ENCODE peak calls at places on chromosomes 4 and X, in eight cellular contexts. Z is endodermal cell, L is esophagus squamous epithelium, J is AG09309, B is fibroblast of mammary gland, V is BE2C, R is fibroblast of pulmonary artery, A is testis. E is an unnamed sample.

GRCh38 chr4:110550260-110550659 is 72.6 kb downstream of the PITX2 start:
- DNase-seq in B (peak; percentile 36), R (peak; percentile 37), Z (no peak), J (no peak), A (no peak), V (no peak), L (no peak), E (peak; percentile 11)

GRCh38 chrX:130098202-130098552 is 12.1 kb downstream of the ELF4 start:
- DNase-seq in L (no peak), A (no peak), J (no peak), V (no peak), B (no peak), Z (no peak), R (no peak), E (no peak)

GRCh38 chr4:56909083-56909981 is 1.6 kb downstream of the REST start:
- DNase-seq in B (peak; percentile 49), R (peak; percentile 60), Z (peak; percentile 77), V (no peak), A (peak; percentile 62), L (no peak), J (no peak), E (peak; percentile 47)

GRCh38 chrX:53831662-53832635 is 145.4 kb upstream of the HUWE1 start:
- DNase-seq in Z (peak; percentile 78), B (peak; percentile 31), R (peak; percentile 29), V (peak; percentile 35), L (no peak), A (peak; percentile 42), J (no peak), E (peak; percentile 24)

GRCh38 chr4:119489305-119489704 is 139.3 kb downstream of the PDE5A start:
- DNase-seq in R (no peak), V (no peak), L (no peak), B (no peak), Z (no peak), A (no peak), J (no peak), E (no peak)

GRCh38 chrX:33465137-33465536 is 253.8 kb upstream of the DMD start:
- DNase-seq in Z (no peak), V (no peak), R (no peak), L (no peak), J (no peak), A (no peak), B (peak; percentile 0), E (no peak)

GRCh38 chr4:22686156-22686555 is 6.6 kb upstream of the GBA3 start:
- DNase-seq in V (no peak), B (peak; percentile 1), A (no peak), Z (no peak), R (peak; percentile 7), J (no peak), L (no peak), E (peak; percentile 5)

GRCh38 chr4:39067451-39067850 is 5.4 kb downstream of the KLHL5 start:
- DNase-seq in Z (no peak), B (no peak), J (no peak), R (peak; percentile 19), V (no peak), A (no peak), L (no peak), E (no peak)

GRCh38 chr4:40183615-40184411 is 13.0 kb upstream of the RHOH start:
- DNase-seq in J (no peak), Z (no peak), B (peak; percentile 95), L (no peak), V (no peak), A (no peak), R (peak; percentile 27), E (no peak)

GRCh38 chr4:78020677-78021076 is 36.4 kb upstream of the FRAS1 start:
- DNase-seq in Z (no peak), L (no peak), A (no peak), J (no peak), B (no peak), V (no peak), R (no peak), E (no peak)

GRCh38 chr4:38314663-38315062 is 349.3 kb upstream of the KLF3 start:
- DNase-seq in L (no peak), V (no peak), Z (no peak), J (no peak), A (no peak), B (no peak), R (no peak), E (no peak)

GRCh38 chrX:13341491-13342101 is 21.7 kb upstream of the ATXN3L start:
- DNase-seq in R (peak; percentile 21), B (no peak), L (no peak), V (no peak), Z (no peak), J (no peak), A (no peak), E (no peak)

GRCh38 chr4:2875556-2875955 is 31.9 kb downstream of the ADD1 start:
- DNase-seq in L (no peak), J (no peak), R (no peak), Z (no peak), V (no peak), A (no peak), B (no peak), E (no peak)

GRCh38 chr4:138897818-138898226 is 117.8 kb upstream of the NOCT start:
- DNase-seq in R (peak; percentile 58), V (no peak), A (no peak), B (peak; percentile 61), L (no peak), Z (no peak), J (peak; percentile 82), E (peak; percentile 93)

GRCh38 chr4:121112530-121112929 is 40.2 kb upstream of the NDNF start:
- DNase-seq in J (no peak), A (no peak), V (no peak), B (no peak), R (peak; percentile 7), L (no peak), Z (no peak), E (no peak)

GRCh38 chr4:170854097-170854496 is 764.3 kb upstream of the AADAT start:
- DNase-seq in V (no peak), Z (no peak), J (no peak), R (no peak), B (no peak), A (no peak), L (no peak), E (no peak)

GRCh38 chr4:129899849-129900248 is 803.9 kb downstream of the C4orf33 start:
- DNase-seq in A (no peak), V (no peak), L (no peak), Z (no peak), B (no peak), R (no peak), J (no peak), E (no peak)

GRCh38 chrX:72031118-72031517 is 100.6 kb downstream of the RTL5 start:
- DNase-seq in L (no peak), J (no peak), A (no peak), B (no peak), V (no peak), Z (no peak), R (no peak), E (no peak)
- TF ChIP-seq CTCF in L (no peak), J (no peak), A (no peak), B (no peak), V (no peak), Z (no peak), R (no peak), E (no peak)

GRCh38 chr4:6250235-6250983 is 19.2 kb upstream of the WFS1 start:
- DNase-seq in L (no peak), B (peak; percentile 67), A (no peak), J (peak; percentile 20), V (no peak), R (peak; percentile 80), Z (peak; percentile 85), E (peak; percentile 43)
- H3K4me3 ChIP-seq in L (no peak overlapping the region), B (no peak overlapping the region), A (no peak overlapping the region), J (no peak overlapping the region), V (peak overlapping the region; percentile 43), R (no peak overlapping the region), Z (no peak overlapping the region), E (no peak overlapping the region)

GRCh38 chrX:109826954-109827708 is 94.1 kb upstream of the ACSL4 start:
- DNase-seq in B (peak; percentile 71), V (no peak), Z (no peak), L (no peak), R (peak; percentile 75), J (peak; percentile 46), A (no peak), E (peak; percentile 41)
- TF ChIP-seq CTCF in B (peak; percentile 15), V (no peak), Z (peak; percentile 44), L (no peak), R (no peak), J (peak; percentile 22), A (no peak), E (peak; percentile 36)

GRCh38 chr4:147571021-147571770 is 46.0 kb upstream of the TMEM184C start:
- DNase-seq in J (no peak), A (no peak), R (no peak), L (no peak), B (peak; percentile 49), Z (no peak), V (no peak), E (no peak)
- H3K4me3 ChIP-seq in J (no peak overlapping the region), A (no peak overlapping the region), R (no peak overlapping the region), L (no peak overlapping the region), B (no peak overlapping the region), Z (no peak overlapping the region), V (no peak overlapping the region), E (no peak overlapping the region)

GRCh38 chrX:69489625-69490024 is 14.5 kb upstream of the NALF2 start:
- DNase-seq in V (no peak), J (no peak), B (no peak), L (no peak), Z (no peak), R (no peak), A (no peak), E (no peak)

GRCh38 chrX:69493766-69494165 is 10.4 kb upstream of the NALF2 start:
- DNase-seq in A (no peak), L (no peak), B (peak; percentile 1), J (no peak), R (peak; percentile 16), Z (no peak), V (no peak), E (no peak)

GRCh38 chrX:69496143-69496542 is 8.0 kb upstream of the NALF2 start:
- DNase-seq in J (no peak), L (no peak), Z (no peak), R (no peak), V (no peak), A (no peak), B (no peak), E (no peak)

DNA sequence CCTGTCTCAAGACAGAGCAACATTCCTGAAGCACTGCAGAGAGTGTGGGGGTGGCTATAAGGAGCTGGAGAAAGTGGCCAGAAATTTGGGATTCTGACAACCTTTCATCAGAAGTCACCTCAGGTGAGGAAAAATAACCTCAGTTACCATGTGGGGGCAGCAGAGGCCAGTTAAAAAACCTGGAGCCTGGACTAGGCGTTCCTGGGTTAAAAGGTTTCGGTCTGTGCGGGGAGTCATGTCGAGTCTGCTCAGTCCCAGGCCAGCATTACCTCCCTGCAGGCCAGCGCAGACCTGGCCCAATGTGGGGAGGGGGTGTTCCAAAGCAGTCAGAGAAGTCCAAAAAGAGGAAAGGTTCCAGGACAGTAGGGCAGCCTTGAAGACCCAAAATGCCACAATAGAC is 10.9 kb upstream of the NALF2 start:
- DNase-seq in R (peak; percentile 21), A (peak; percentile 23), B (peak; percentile 3), J (no peak), V (peak; percentile 56), Z (peak; percentile 87), L (no peak), E (no peak)
- TF ChIP-seq CTCF in R (peak; percentile 42), A (no peak), B (peak; percentile 36), J (peak; percentile 43), V (peak; percentile 52), Z (peak; percentile 69), L (no peak), E (peak; percentile 42)

GRCh38 chr4:140163029-140163810 is 9.2 kb upstream of the MAML3 start:
- DNase-seq in Z (no peak), V (no peak), J (no peak), R (peak; percentile 84), A (peak; percentile 58), L (no peak), B (peak; percentile 74), E (peak; percentile 66)
- H3K4me3 ChIP-seq in Z (no peak overlapping the region), V (no peak overlapping the region), J (peak overlapping the region; percentile 13), R (peak overlapping the region; percentile 45), A (no peak overlapping the region), L (no peak overlapping the region), B (peak overlapping the region; percentile 11), E (peak overlapping the region; percentile 26)

E was measured in brain microvascular endothelial cell.